ENCODE peak calls at places on chromosomes 1 and 21, in eight cellular contexts. I is breast epithelium, U is sigmoid colon, K is HCT116, P is stomach, E is HepG2, Y is endothelial cell of umbilical vein, X is GM23338. H is an unnamed sample.

GRCh38 chr1:68093737-68094136 is 43.3 kb upstream of the DIRAS3 start:
- DNase-seq in I (no peak), U (no peak), K (no peak), P (no peak), E (no peak), Y (no peak), X (no peak), H (no peak)

GRCh38 chr1:37670133-37670532 is 22.2 kb upstream of the CDCA8 start:
- DNase-seq in I (no peak), U (no peak), K (no peak), P (no peak), E (no peak), Y (no peak), X (no peak), H (no peak)

GRCh38 chr21:35256468-35256988 is 207.4 kb upstream of the RUNX1 start:
- DNase-seq in I (peak; percentile 76), U (peak; percentile 84), K (peak; percentile 89), P (peak; percentile 95), E (peak; percentile 29), Y (peak; percentile 98), X (no peak), H (peak; percentile 78)

GRCh38 chr1:159664247-159664646 is 50.1 kb downstream of the CRP start:
- DNase-seq in I (no peak), U (no peak), K (no peak), P (no peak), E (no peak), Y (no peak), X (no peak), H (no peak)

GRCh38 chr1:230773396-230774033 is 26.3 kb downstream of the CAPN9 start:
- DNase-seq in I (no peak), U (no peak), K (no peak), P (no peak), E (no peak), Y (no peak), X (no peak), H (no peak)

GRCh38 chr1:53121319-53122172 is 20.9 kb downstream of the SLC1A7 start:
- DNase-seq in I (peak; percentile 23), U (peak; percentile 90), K (no peak), P (peak; percentile 31), E (peak; percentile 83), Y (no peak), X (no peak), H (peak; percentile 16)

GRCh38 chr1:61253059-61253735 is 170.8 kb downstream of the NFIA start:
- DNase-seq in I (peak; percentile 81), U (peak; percentile 96), K (no peak), P (peak; percentile 76), E (peak; percentile 66), Y (peak; percentile 41), X (no peak), H (peak; percentile 86)

GRCh38 chr1:243582321-243582720 is 267.7 kb downstream of the AKT3 start:
- DNase-seq in I (no peak), U (no peak), K (no peak), P (no peak), E (no peak), Y (peak; percentile 12), X (no peak), H (no peak)

GRCh38 chr1:50305808-50306207 is 117.4 kb downstream of the DMRTA2 start:
- DNase-seq in I (no peak), U (no peak), K (no peak), P (no peak), E (no peak), Y (no peak), X (no peak), H (no peak)

GRCh38 chr1:56645663-56646330 is 683 bp downstream of the PRKAA2 start:
- DNase-seq in I (no peak), U (peak; percentile 66), K (no peak), P (peak; percentile 29), E (peak; percentile 21), Y (peak; percentile 36), X (peak; percentile 57), H (peak; percentile 35)
- H3K27ac ChIP-seq in I (peak overlapping the region; percentile 66), U (peak overlapping the region; percentile 87), K (peak overlapping the region; percentile 51), P (peak overlapping the region; percentile 82), E (peak overlapping the region; percentile 78), Y (no peak overlapping the region), X (no peak overlapping the region), H (peak overlapping the region; percentile 85)

GRCh38 chr1:91844862-91845528 is 41.0 kb downstream of the TGFBR3 start:
- DNase-seq in I (no peak), U (peak; percentile 89), K (no peak), P (peak; percentile 27), E (peak; percentile 87), Y (peak; percentile 23), X (no peak), H (no peak)
- TF ChIP-seq POLR2AphosphoS5 in I (peak; percentile 61), U (peak; percentile 25), K (no peak), P (no peak), E (no peak), Y (no peak), X (no peak), H (peak; percentile 53)

DNA sequence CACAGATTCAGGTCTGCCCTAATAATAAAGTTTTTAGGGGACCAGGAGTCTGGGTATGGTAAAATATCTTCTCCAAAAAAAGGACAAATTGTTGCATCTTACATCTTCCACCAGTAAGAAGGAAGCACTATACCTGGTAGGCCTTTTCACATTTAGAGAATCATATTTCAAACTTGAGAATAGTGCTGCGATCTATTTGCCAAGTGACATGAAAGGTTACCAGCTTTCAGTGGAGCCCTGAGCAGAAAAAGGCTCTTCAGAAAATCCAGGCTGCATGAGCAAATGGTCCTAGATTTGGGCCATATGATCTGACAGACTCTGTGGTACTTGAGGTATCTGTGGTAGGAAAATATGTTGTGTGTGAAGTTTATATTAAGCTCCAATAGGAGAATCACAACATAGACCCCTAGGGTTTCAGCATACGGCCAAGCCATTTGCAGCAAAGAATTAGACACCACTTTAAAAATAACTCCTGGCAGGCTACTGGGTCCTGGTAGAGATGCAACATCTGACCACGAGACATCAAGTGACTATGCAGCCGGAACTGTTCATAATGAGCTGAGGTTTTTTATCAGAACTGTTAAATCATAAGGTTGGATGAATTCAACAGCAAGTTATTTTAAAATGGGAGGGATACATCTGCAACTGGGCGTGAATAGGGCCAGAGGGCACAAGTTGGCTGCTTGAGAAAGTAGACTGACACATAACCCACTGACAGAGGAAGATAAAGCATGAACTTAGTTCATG is 38.6 kb upstream of the CCDC190 start:
- DNase-seq in I (no peak), U (no peak), K (no peak), P (no peak), E (no peak), Y (no peak), X (no peak), H (no peak)
- H3K27ac ChIP-seq in I (no peak overlapping the region), U (no peak overlapping the region), K (no peak overlapping the region), P (no peak overlapping the region), E (no peak overlapping the region), Y (no peak overlapping the region), X (no peak overlapping the region), H (no peak overlapping the region)

GRCh38 chr1:36349839-36350238 is 26.4 kb upstream of the EVA1B start:
- DNase-seq in I (peak; percentile 50), U (no peak), K (no peak), P (no peak), E (no peak), Y (no peak), X (no peak), H (no peak)
- TF ChIP-seq POLR2AphosphoS5 in I (no peak), U (no peak), K (no peak), P (no peak), E (no peak), Y (no peak), X (no peak), H (no peak)

GRCh38 chr1:158124034-158124433 is 56.7 kb upstream of the CD1D start:
- DNase-seq in I (no peak), U (no peak), K (no peak), P (no peak), E (no peak), Y (no peak), X (no peak), H (no peak)

GRCh38 chr1:158124999-158125398 is 55.7 kb upstream of the CD1D start:
- DNase-seq in I (peak; percentile 92), U (peak; percentile 94), K (peak; percentile 89), P (peak; percentile 85), E (peak; percentile 66), Y (peak; percentile 93), X (peak; percentile 100), H (peak; percentile 86)

GRCh38 chr1:158120254-158120653 is 60.4 kb upstream of the CD1D start:
- DNase-seq in I (no peak), U (no peak), K (no peak), P (no peak), E (no peak), Y (no peak), X (no peak), H (no peak)

GRCh38 chr1:158121604-158122254 is 59.0 kb upstream of the CD1D start:
- DNase-seq in I (no peak), U (no peak), K (peak; percentile 59), P (no peak), E (peak; percentile 25), Y (peak; percentile 49), X (peak; percentile 88), H (peak; percentile 25)

DNA sequence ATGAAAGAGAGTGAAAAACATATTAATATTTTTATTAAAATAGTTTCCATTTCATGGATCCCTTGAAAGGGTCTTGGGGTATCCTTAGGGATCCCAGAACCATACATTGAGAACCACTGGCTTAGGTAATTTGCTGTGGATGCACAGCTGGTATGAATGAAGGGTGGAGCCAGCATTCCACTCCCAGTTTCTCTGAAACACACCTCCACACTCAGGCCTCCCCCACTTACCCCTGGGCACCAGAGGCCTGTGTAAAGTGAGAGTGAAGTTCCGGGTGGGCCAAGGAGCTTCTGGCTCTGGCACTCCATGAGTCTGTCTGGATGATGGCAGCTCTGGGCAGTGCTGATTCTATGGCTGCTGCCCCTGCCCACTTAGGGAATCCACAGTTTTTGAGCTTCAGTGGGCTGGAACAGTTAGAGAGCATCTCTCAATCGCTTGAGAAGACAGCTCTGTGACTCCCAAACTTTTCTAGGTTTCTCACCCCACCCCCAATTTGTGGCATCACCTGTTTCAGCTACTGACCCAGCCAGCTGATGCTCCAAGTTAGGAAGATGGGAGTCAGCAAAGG is 57.8 kb upstream of the CD1D start:
- DNase-seq in I (no peak), U (no peak), K (no peak), P (no peak), E (no peak), Y (no peak), X (no peak), H (no peak)
- H3K27ac ChIP-seq in I (no peak overlapping the region), U (no peak overlapping the region), K (no peak overlapping the region), P (no peak overlapping the region), E (no peak overlapping the region), Y (no peak overlapping the region), X (no peak overlapping the region), H (no peak overlapping the region)

GRCh38 chr1:1318131-1318652 is 6.3 kb downstream of the INTS11 start:
- DNase-seq in I (peak; percentile 93), U (peak; percentile 97), K (peak; percentile 65), P (peak; percentile 86), E (peak; percentile 31), Y (peak; percentile 45), X (peak; percentile 37), H (peak; percentile 80)
- TF ChIP-seq POLR2AphosphoS5 in I (peak; percentile 15), U (peak; percentile 27), K (peak; percentile 35), P (no peak), E (no peak), Y (no peak), X (no peak), H (peak; percentile 41)

H was measured in transverse colon.